ENCODE peak calls at places on chromosomes 5 and 9, in four cellular contexts. U, V, O and S are unnamed samples.
A peak's percentile ranks its signal among the peaks of the same experiment; 100 is the strongest.

GRCh38 chr9:122978586-122978985 is 37.8 kb downstream of the RABGAP1 start:
- DNase-seq in U (no peak), O (no peak), V (no peak), S (no peak)

GRCh38 chr5:143006511-143006910 is 236.3 kb downstream of the ARHGAP26 start:
- DNase-seq in V (no peak), O (no peak), U (no peak), S (no peak)

GRCh38 chr9:38117646-38118045 is 48.6 kb upstream of the SHB start:
- DNase-seq in O (no peak), U (no peak), V (no peak), S (no peak)

GRCh38 chr5:123436201-123436600 is 13.0 kb upstream of the CEP120 start:
- DNase-seq in U (no peak), V (no peak), O (no peak), S (no peak)

GRCh38 chr5:131224387-131225191 is 39.3 kb upstream of the CDC42SE2 start:
- DNase-seq in V (no peak), O (no peak), U (no peak), S (no peak)

GRCh38 chr5:151023047-151023615 is 2.7 kb downstream of the GPX3 start:
- DNase-seq in V (no peak), U (peak; percentile 70), O (no peak), S (no peak)

GRCh38 chr5:67214713-67215591 is 18.4 kb upstream of the CD180 start:
- DNase-seq in V (no peak), O (no peak), U (no peak), S (no peak)

GRCh38 chr5:35324201-35324600 is 93.9 kb upstream of the PRLR start:
- DNase-seq in O (no peak), U (no peak), V (no peak), S (no peak)

GRCh38 chr9:20618361-20618799 is 3.9 kb downstream of the MLLT3 start:
- DNase-seq in U (no peak), V (peak; percentile 14), O (peak; percentile 18), S (no peak)

GRCh38 chr5:25414746-25415145 is 770.0 kb upstream of the CDH10 start:
- DNase-seq in U (no peak), O (no peak), V (no peak), S (no peak)

GRCh38 chr5:176780071-176780850 is 30.1 kb upstream of the UNC5A start:
- DNase-seq in U (no peak), O (no peak), V (no peak), S (no peak)

GRCh38 chr5:175471628-175472027 is 6.7 kb upstream of the SFXN1 start:
- DNase-seq in O (no peak), U (no peak), V (no peak), S (no peak)
- TF ChIP-seq HMGXB4 in O (no peak), U (no peak), V (no peak), S (no peak)

GRCh38 chr5:40428129-40428528 is 251.6 kb upstream of the PTGER4 start:
- DNase-seq in O (no peak), V (no peak), U (no peak), S (no peak)
- TF ChIP-seq JUN in O (no peak), V (no peak), U (no peak), S (no peak)

GRCh38 chr5:145826869-145827268 is 8.3 kb downstream of the PRELID2 start:
- DNase-seq in U (no peak), V (no peak), O (no peak), S (no peak)

GRCh38 chr5:145829708-145830361 is 5.3 kb downstream of the PRELID2 start:
- DNase-seq in V (peak; percentile 31), O (no peak), U (no peak), S (no peak)

GRCh38 chr5:145825751-145826180 is 9.4 kb downstream of the PRELID2 start:
- DNase-seq in O (peak; percentile 28), V (peak; percentile 61), U (peak; percentile 41), S (no peak)

GRCh38 chr5:145824040-145824439 is 11.1 kb downstream of the PRELID2 start:
- DNase-seq in V (no peak), U (no peak), O (no peak), S (no peak)

GRCh38 chr5:145827275-145827674 is 7.9 kb downstream of the PRELID2 start:
- DNase-seq in V (no peak), O (no peak), U (peak; percentile 44), S (no peak)
- TF ChIP-seq HMGXB4 in V (no peak), O (no peak), U (no peak), S (no peak)

GRCh38 chr5:180026320-180026719 is 45.2 kb downstream of the RNF130 start:
- DNase-seq in V (peak; percentile 30), U (peak; percentile 30), O (no peak), S (no peak)
- TF ChIP-seq JUN in V (no peak), U (no peak), O (no peak), S (no peak)

GRCh38 chr9:93035821-93036351 is 22.6 kb upstream of the SUSD3 start:
- DNase-seq in V (no peak), O (no peak), U (peak; percentile 45), S (no peak)

GRCh38 chr9:93036887-93037475 is 21.5 kb upstream of the SUSD3 start:
- DNase-seq in V (no peak), U (no peak), O (no peak), S (no peak)

GRCh38 chr9:93037476-93037971 is 21.0 kb upstream of the SUSD3 start:
- DNase-seq in O (no peak), V (no peak), U (no peak), S (no peak)

GRCh38 chr9:93033541-93033940 is 25.0 kb upstream of the SUSD3 start:
- DNase-seq in V (no peak), O (no peak), U (no peak), S (no peak)

GRCh38 chr9:93035106-93035660 is 23.3 kb upstream of the SUSD3 start:
- DNase-seq in V (no peak), U (no peak), O (no peak), S (no peak)
- TF ChIP-seq HMGXB4 in V (no peak), U (no peak), O (no peak), S (no peak)

GRCh38 chr5:64807505-64807904 is 38.8 kb downstream of the CWC27 start:
- DNase-seq in U (no peak), V (no peak), O (no peak), S (no peak)

GRCh38 chr5:64814073-64814472 is 45.3 kb downstream of the CWC27 start:
- DNase-seq in O (no peak), U (no peak), V (no peak), S (no peak)

GRCh38 chr5:64806537-64806936 is 37.8 kb downstream of the CWC27 start:
- DNase-seq in U (no peak), O (no peak), V (no peak), S (no peak)

DNA sequence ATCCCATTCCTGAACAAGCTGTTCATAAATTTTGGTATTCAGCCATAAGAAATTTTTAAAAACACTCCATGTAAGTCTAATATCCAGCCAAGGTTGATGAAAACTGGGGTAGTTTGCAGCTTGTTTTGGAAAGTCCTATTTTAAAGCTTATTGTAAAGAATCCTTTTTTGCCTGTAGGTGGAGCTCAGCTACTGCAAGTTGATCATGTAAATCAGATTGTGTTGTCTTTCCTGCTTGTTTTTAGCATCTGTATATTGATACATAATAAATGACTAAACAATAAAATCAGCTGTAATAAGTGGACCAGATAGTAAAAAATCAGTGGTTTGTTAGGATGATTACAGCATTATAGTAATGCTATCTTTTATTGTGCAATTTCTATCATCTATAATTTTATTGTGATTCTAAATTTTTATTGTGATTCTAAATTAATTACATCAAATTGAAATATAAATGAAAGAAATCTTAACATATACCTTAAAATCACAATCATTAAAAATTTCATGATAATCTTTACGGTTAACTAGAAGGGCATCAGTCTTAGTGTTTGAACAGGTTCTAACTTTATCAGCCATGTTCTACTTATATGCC is 42.4 kb downstream of the CWC27 start:
- DNase-seq in O (peak; percentile 17), V (peak; percentile 57), U (peak; percentile 28), S (no peak)
- TF ChIP-seq JUN in O (no peak), V (no peak), U (no peak), S (no peak)

GRCh38 chr5:31741496-31741895 is 102.6 kb downstream of the PDZD2 start:
- DNase-seq in U (no peak), O (no peak), V (no peak), S (no peak)
- TF ChIP-seq HMGXB4 in U (no peak), O (no peak), V (no peak), S (no peak)

DNA sequence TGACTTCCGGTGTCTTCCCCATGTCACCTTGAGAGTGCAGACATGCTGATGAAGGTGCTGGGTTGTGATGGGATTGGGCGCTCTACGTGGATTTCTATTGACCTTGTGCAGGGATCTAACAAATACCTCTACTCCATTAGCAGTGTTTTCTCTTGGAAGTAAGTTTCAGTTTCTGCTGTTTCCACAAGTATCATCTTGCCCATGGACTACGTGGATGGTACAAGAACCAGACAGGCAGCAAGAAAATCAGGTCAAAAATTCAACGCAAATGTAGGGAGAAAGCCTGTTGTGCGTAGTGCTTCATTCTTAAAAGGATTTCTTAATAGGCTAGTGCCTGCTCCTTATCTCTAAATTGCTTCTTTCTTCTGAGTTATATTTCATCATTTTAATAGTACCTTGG is 60.8 kb downstream of the AOPEP start:
- DNase-seq in U (no peak), O (no peak), V (no peak), S (no peak)
- TF ChIP-seq JUN in U (no peak), O (no peak), V (no peak), S (no peak)

GRCh38 chr9:70411930-70412677 is 2.4 kb downstream of the KLF9 start:
- DNase-seq in V (peak; percentile 81), O (no peak), U (peak; percentile 66), S (peak; percentile 39)
- TF ChIP-seq HMGXB4 in V (peak; percentile 16), O (no peak), U (no peak), S (no peak)